ENCODE peak calls at places on chromosomes 4 and X, in six cellular contexts. One of them, this sample, is unnamed.
A peak's percentile ranks its signal among the peaks of the same experiment; 100 is the strongest.

GRCh38 chrX:153438522-153438921 is 7.3 kb downstream of the TREX2 start:
- DNase-seq in GM12878: no peak
- DNase-seq in HepG2: peak; percentile 20
- DNase-seq in SK-N-SH: no peak
- DNase-seq in GM12892: no peak
- DNase-seq in K562: no peak
- DNase-seq in this sample: no peak

GRCh38 chrX:44343412-44343942 is at the start of gene EFHC2:
- DNase-seq in HepG2: no peak
- DNase-seq in SK-N-SH: peak; percentile 60
- DNase-seq in K562: peak; percentile 73
- DNase-seq in GM12878: no peak
- DNase-seq in GM12892: no peak
- DNase-seq in this sample: no peak

GRCh38 chr4:185425600-185426352 is at the start of gene UFSP2:
- DNase-seq in GM12892: peak; percentile 77
- DNase-seq in SK-N-SH: peak; percentile 94
- DNase-seq in HepG2: peak; percentile 81
- DNase-seq in K562: peak; percentile 91
- DNase-seq in GM12878: peak; percentile 84
- DNase-seq in this sample: peak; percentile 76

GRCh38 chrX:22399793-22400192 is 127.1 kb downstream of the CBLL2 start:
- DNase-seq in GM12878: no peak
- DNase-seq in K562: no peak
- DNase-seq in HepG2: no peak
- DNase-seq in GM12892: no peak
- DNase-seq in SK-N-SH: no peak
- DNase-seq in this sample: no peak

GRCh38 chr4:2399216-2399615 is 19.2 kb downstream of the ZFYVE28 start:
- DNase-seq in K562: no peak
- DNase-seq in GM12892: no peak
- DNase-seq in GM12878: no peak
- DNase-seq in HepG2: no peak
- DNase-seq in SK-N-SH: no peak
- DNase-seq in this sample: no peak

GRCh38 chrX:154541896-154542722 is 4.5 kb downstream of the G6PD start:
- DNase-seq in SK-N-SH: no peak
- DNase-seq in HepG2: peak; percentile 94
- DNase-seq in GM12878: no peak
- DNase-seq in K562: peak; percentile 92
- DNase-seq in GM12892: no peak
- DNase-seq in this sample: no peak

GRCh38 chr4:159150380-159150779 is 47.5 kb downstream of the RAPGEF2 start:
- DNase-seq in SK-N-SH: no peak
- DNase-seq in HepG2: no peak
- DNase-seq in GM12892: no peak
- DNase-seq in K562: no peak
- DNase-seq in GM12878: no peak
- DNase-seq in this sample: no peak

GRCh38 chr4:25919676-25920075 is 5.7 kb downstream of the SMIM20 start:
- DNase-seq in HepG2: peak; percentile 91
- DNase-seq in K562: peak; percentile 49
- DNase-seq in SK-N-SH: no peak
- DNase-seq in GM12878: no peak
- DNase-seq in GM12892: no peak
- DNase-seq in this sample: no peak

GRCh38 chr4:8696369-8697127 is 104.0 kb downstream of the CPZ start:
- DNase-seq in K562: no peak
- DNase-seq in GM12892: no peak
- DNase-seq in GM12878: no peak
- DNase-seq in HepG2: no peak
- DNase-seq in SK-N-SH: no peak
- DNase-seq in this sample: no peak

GRCh38 chrX:50103866-50104566 is 96.8 kb downstream of the AKAP4 start:
- DNase-seq in K562: no peak
- DNase-seq in HepG2: no peak
- DNase-seq in GM12892: no peak
- DNase-seq in SK-N-SH: peak; percentile 10
- DNase-seq in GM12878: no peak
- DNase-seq in this sample: no peak

GRCh38 chr4:43380093-43380492 is 487.6 kb downstream of the GRXCR1 start:
- DNase-seq in K562: no peak
- DNase-seq in SK-N-SH: no peak
- DNase-seq in GM12878: no peak
- DNase-seq in HepG2: no peak
- DNase-seq in GM12892: no peak
- DNase-seq in this sample: no peak

GRCh38 chrX:155028749-155029360 is 2.2 kb downstream of the FUNDC2 start:
- DNase-seq in HepG2: no peak
- DNase-seq in SK-N-SH: no peak
- DNase-seq in GM12878: no peak
- DNase-seq in GM12892: no peak
- DNase-seq in K562: no peak
- DNase-seq in this sample: no peak

GRCh38 chrX:49166914-49167739 is 4.6 kb downstream of the MAGIX start:
- DNase-seq in GM12878: peak; percentile 51
- DNase-seq in GM12892: no peak
- DNase-seq in SK-N-SH: peak; percentile 30
- DNase-seq in HepG2: no peak
- DNase-seq in K562: peak; percentile 60
- DNase-seq in this sample: no peak

GRCh38 chrX:17655232-17656034 is 81.9 kb upstream of the SCML1 start:
- DNase-seq in GM12892: no peak
- DNase-seq in K562: no peak
- DNase-seq in HepG2: no peak
- DNase-seq in SK-N-SH: peak; percentile 53
- DNase-seq in GM12878: no peak
- DNase-seq in this sample: no peak

GRCh38 chr4:101020956-101021355 is 326.4 kb downstream of the PPP3CA start:
- DNase-seq in SK-N-SH: no peak
- DNase-seq in GM12892: no peak
- DNase-seq in GM12878: peak; percentile 53
- DNase-seq in HepG2: no peak
- DNase-seq in K562: no peak
- DNase-seq in this sample: no peak

GRCh38 chr4:172866421-172866820 is 302.2 kb upstream of the GALNT7 start:
- DNase-seq in SK-N-SH: no peak
- DNase-seq in K562: no peak
- DNase-seq in GM12878: no peak
- DNase-seq in GM12892: no peak
- DNase-seq in HepG2: no peak
- DNase-seq in this sample: no peak

GRCh38 chr4:123418486-123418931 is 21.9 kb downstream of the SPRY1 start:
- DNase-seq in GM12892: no peak
- DNase-seq in SK-N-SH: no peak
- DNase-seq in GM12878: no peak
- DNase-seq in K562: no peak
- DNase-seq in HepG2: peak; percentile 97
- DNase-seq in this sample: no peak

GRCh38 chr4:78776729-78777555 is 792 bp downstream of the BMP2K start:
- DNase-seq in GM12892: peak; percentile 16
- DNase-seq in HepG2: peak; percentile 52
- DNase-seq in K562: peak; percentile 45
- DNase-seq in SK-N-SH: peak; percentile 54
- DNase-seq in GM12878: no peak
- DNase-seq in this sample: no peak

GRCh38 chr4:14582658-14583057 is 419.6 kb upstream of the CPEB2 start:
- DNase-seq in K562: no peak
- DNase-seq in SK-N-SH: no peak
- DNase-seq in HepG2: no peak
- DNase-seq in GM12878: no peak
- DNase-seq in GM12892: no peak
- DNase-seq in this sample: no peak

GRCh38 chr4:14581741-14582140 is 420.5 kb upstream of the CPEB2 start:
- DNase-seq in HepG2: no peak
- DNase-seq in SK-N-SH: no peak
- DNase-seq in GM12878: no peak
- DNase-seq in K562: no peak
- DNase-seq in GM12892: no peak
- DNase-seq in this sample: no peak

GRCh38 chr4:14580061-14580460 is 422.2 kb upstream of the CPEB2 start:
- DNase-seq in SK-N-SH: no peak
- DNase-seq in GM12878: no peak
- DNase-seq in GM12892: no peak
- DNase-seq in K562: no peak
- DNase-seq in HepG2: no peak
- DNase-seq in this sample: no peak

GRCh38 chr4:14583331-14583730 is 418.9 kb upstream of the CPEB2 start:
- DNase-seq in SK-N-SH: no peak
- DNase-seq in GM12892: no peak
- DNase-seq in K562: no peak
- DNase-seq in GM12878: no peak
- DNase-seq in HepG2: no peak
- DNase-seq in this sample: no peak

GRCh38 chr4:14583752-14584151 is 418.5 kb upstream of the CPEB2 start:
- DNase-seq in GM12892: no peak
- DNase-seq in GM12878: no peak
- DNase-seq in K562: no peak
- DNase-seq in HepG2: no peak
- DNase-seq in SK-N-SH: no peak
- DNase-seq in this sample: no peak
- TF ChIP-seq TAF1 in GM12892: no peak
- TF ChIP-seq TAF1 in GM12878: no peak
- TF ChIP-seq TAF1 in K562: no peak
- TF ChIP-seq TAF1 in HepG2: no peak
- TF ChIP-seq TAF1 in SK-N-SH: no peak
- TF ChIP-seq TAF1 in this sample: no peak

GRCh38 chr4:124711469-124712416 is 789 bp downstream of the ANKRD50 start:
- DNase-seq in GM12878: no peak
- DNase-seq in K562: peak; percentile 70
- DNase-seq in HepG2: peak; percentile 41
- DNase-seq in GM12892: peak; percentile 1
- DNase-seq in SK-N-SH: peak; percentile 88
- DNase-seq in this sample: peak; percentile 13
- TF ChIP-seq TAF1 in GM12878: no peak
- TF ChIP-seq TAF1 in K562: no peak
- TF ChIP-seq TAF1 in HepG2: no peak
- TF ChIP-seq TAF1 in GM12892: no peak
- TF ChIP-seq TAF1 in SK-N-SH: peak; percentile 63
- TF ChIP-seq TAF1 in this sample: no peak

GRCh38 chr4:27013012-27013411 is 152.4 kb downstream of the STIM2 start:
- DNase-seq in GM12892: no peak
- DNase-seq in GM12878: no peak
- DNase-seq in HepG2: no peak
- DNase-seq in SK-N-SH: no peak
- DNase-seq in K562: no peak
- DNase-seq in this sample: no peak

GRCh38 chr4:27009539-27009938 is 148.9 kb downstream of the STIM2 start:
- DNase-seq in GM12892: no peak
- DNase-seq in HepG2: no peak
- DNase-seq in GM12878: no peak
- DNase-seq in SK-N-SH: no peak
- DNase-seq in K562: no peak
- DNase-seq in this sample: no peak

GRCh38 chr4:27011401-27011800 is 150.8 kb downstream of the STIM2 start:
- DNase-seq in SK-N-SH: no peak
- DNase-seq in GM12892: no peak
- DNase-seq in K562: no peak
- DNase-seq in HepG2: no peak
- DNase-seq in GM12878: no peak
- DNase-seq in this sample: no peak

GRCh38 chr4:27008693-27009092 is 148.1 kb downstream of the STIM2 start:
- DNase-seq in HepG2: no peak
- DNase-seq in GM12878: no peak
- DNase-seq in K562: no peak
- DNase-seq in SK-N-SH: no peak
- DNase-seq in GM12892: no peak
- DNase-seq in this sample: no peak

DNA sequence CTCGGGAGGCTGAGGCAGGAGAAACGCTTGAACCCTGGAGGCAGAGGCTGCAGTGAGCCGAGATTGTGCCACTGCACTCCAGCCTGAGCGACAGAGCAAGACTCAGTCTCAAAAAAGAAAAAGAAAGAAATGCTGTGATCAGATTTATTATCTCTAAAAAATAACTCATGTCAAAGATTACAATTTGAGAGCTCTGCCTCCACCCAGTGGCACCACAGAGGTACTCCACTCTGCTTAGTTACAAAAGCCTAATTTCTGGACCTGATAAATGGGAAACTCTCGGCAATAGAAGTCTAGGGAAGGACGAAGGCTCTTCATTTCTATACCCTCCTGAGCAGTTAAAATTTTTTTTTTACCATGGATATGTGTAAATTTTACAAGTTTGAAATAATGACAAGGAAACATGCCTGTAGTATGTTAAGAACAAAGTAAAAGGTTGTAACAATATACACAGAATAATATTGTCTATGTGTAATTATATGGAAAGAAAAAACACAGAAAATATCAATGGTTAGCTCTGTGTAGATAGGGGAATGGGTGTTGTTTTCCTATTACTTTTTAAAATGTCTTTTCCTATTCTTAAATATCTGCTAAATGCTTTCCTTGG is 149.8 kb downstream of the STIM2 start:
- DNase-seq in HepG2: peak; percentile 46
- DNase-seq in GM12878: peak; percentile 16
- DNase-seq in GM12892: no peak
- DNase-seq in K562: peak; percentile 46
- DNase-seq in SK-N-SH: peak; percentile 54
- DNase-seq in this sample: no peak
- TF ChIP-seq TAF1 in HepG2: no peak
- TF ChIP-seq TAF1 in GM12878: no peak
- TF ChIP-seq TAF1 in GM12892: no peak
- TF ChIP-seq TAF1 in K562: no peak
- TF ChIP-seq TAF1 in SK-N-SH: no peak
- TF ChIP-seq TAF1 in this sample: no peak

GRCh38 chr4:119040261-119040660 is 95.4 kb upstream of the MYOZ2 start:
- DNase-seq in GM12878: no peak
- DNase-seq in K562: no peak
- DNase-seq in SK-N-SH: no peak
- DNase-seq in HepG2: no peak
- DNase-seq in GM12892: no peak
- DNase-seq in this sample: no peak

GRCh38 chr4:119039160-119039559 is 96.5 kb upstream of the MYOZ2 start:
- DNase-seq in HepG2: no peak
- DNase-seq in GM12892: no peak
- DNase-seq in K562: no peak
- DNase-seq in GM12878: no peak
- DNase-seq in SK-N-SH: no peak
- DNase-seq in this sample: no peak

GRCh38 chr4:119038465-119038864 is 97.2 kb upstream of the MYOZ2 start:
- DNase-seq in SK-N-SH: no peak
- DNase-seq in GM12878: no peak
- DNase-seq in GM12892: no peak
- DNase-seq in K562: no peak
- DNase-seq in HepG2: no peak
- DNase-seq in this sample: no peak

GRCh38 chr4:119040711-119041185 is 94.9 kb upstream of the MYOZ2 start:
- DNase-seq in K562: no peak
- DNase-seq in GM12878: no peak
- DNase-seq in SK-N-SH: no peak
- DNase-seq in HepG2: no peak
- DNase-seq in GM12892: no peak
- DNase-seq in this sample: no peak

DNA sequence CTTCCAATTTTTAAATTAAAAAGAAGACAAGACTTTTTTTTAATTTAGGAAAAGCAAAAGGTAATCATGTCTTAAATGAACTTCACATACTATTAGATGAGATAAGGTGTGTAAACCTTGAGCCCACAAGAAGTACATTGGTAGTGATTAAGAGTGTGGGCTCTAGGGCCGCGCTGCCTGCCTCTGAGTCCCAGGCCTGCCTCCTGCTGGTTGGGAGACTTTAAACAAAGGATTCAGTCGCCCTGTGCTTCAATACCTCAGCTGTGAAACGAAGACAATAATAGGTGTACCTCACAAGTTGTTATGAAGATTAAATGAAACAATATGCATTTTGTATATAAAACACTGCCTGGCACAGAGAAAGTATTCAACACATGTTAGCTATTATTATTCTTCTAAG is 95.9 kb upstream of the MYOZ2 start:
- DNase-seq in K562: no peak
- DNase-seq in HepG2: no peak
- DNase-seq in GM12878: no peak
- DNase-seq in SK-N-SH: no peak
- DNase-seq in GM12892: no peak
- DNase-seq in this sample: no peak
- TF ChIP-seq TAF1 in K562: no peak
- TF ChIP-seq TAF1 in HepG2: no peak
- TF ChIP-seq TAF1 in GM12878: no peak
- TF ChIP-seq TAF1 in SK-N-SH: no peak
- TF ChIP-seq TAF1 in GM12892: no peak
- TF ChIP-seq TAF1 in this sample: no peak

This sample was measured in GM12891.